ENCODE peak calls at places on chromosome 18, in five cellular contexts. Z is choroid plexus epithelial cell, G is tibial artery, B is MG63, I is coronary artery. A is an unnamed sample.

GRCh38 chr18:35352283-35352682 is 8.1 kb upstream of the ZNF24 start:
- DNase-seq in G (no peak), B (no peak), I (no peak), Z (no peak), A (no peak)

GRCh38 chr18:10930078-10930477 is 219.3 kb downstream of the PIEZO2 start:
- DNase-seq in B (no peak), G (no peak), I (no peak), Z (no peak), A (no peak)

GRCh38 chr18:30094556-30094955 is 948.0 kb downstream of the DSC3 start:
- DNase-seq in I (no peak), Z (peak; percentile 46), B (no peak), G (no peak), A (no peak)

GRCh38 chr18:35076556-35076955 is 35.3 kb downstream of the MAPRE2 start:
- DNase-seq in B (no peak), I (no peak), Z (peak; percentile 93), G (no peak), A (peak; percentile 91)

GRCh38 chr18:57807336-57808117 is 4.4 kb upstream of the ATP8B1 start:
- DNase-seq in B (no peak), I (no peak), G (no peak), Z (no peak), A (no peak)

GRCh38 chr18:23196119-23197004 is 61.1 kb downstream of the CABLES1 start:
- DNase-seq in I (no peak), Z (no peak), G (no peak), B (no peak), A (no peak)

GRCh38 chr18:50169149-50169548 is 25.8 kb downstream of the MYO5B start:
- DNase-seq in I (no peak), G (no peak), Z (no peak), B (no peak), A (no peak)

GRCh38 chr18:61738042-61738441 is 154.8 kb downstream of the RNF152 start:
- DNase-seq in B (no peak), G (peak; percentile 68), I (peak; percentile 87), Z (peak; percentile 78), A (no peak)

GRCh38 chr18:9017170-9017899 is 85.2 kb upstream of the NDUFV2 start:
- DNase-seq in Z (peak; percentile 88), G (peak; percentile 71), B (peak; percentile 96), I (peak; percentile 81), A (peak; percentile 92)

GRCh38 chr18:45628979-45629958 is 14.0 kb downstream of the SLC14A2 start:
- DNase-seq in B (peak; percentile 58), Z (peak; percentile 91), I (no peak), G (no peak), A (no peak)

GRCh38 chr18:50879302-50880107 is 587 bp downstream of the ME2 start:
- DNase-seq in Z (peak; percentile 70), G (peak; percentile 25), B (peak; percentile 42), I (no peak), A (no peak)

GRCh38 chr18:49884465-49884864 is 71.1 kb upstream of the ACAA2 start:
- DNase-seq in G (no peak), Z (no peak), B (no peak), I (no peak), A (no peak)

GRCh38 chr18:70074091-70074490 is 126.4 kb upstream of the CD226 start:
- DNase-seq in Z (peak; percentile 2), I (no peak), B (peak; percentile 51), G (no peak), A (no peak)

GRCh38 chr18:7028625-7029024 is 89.0 kb downstream of the LAMA1 start:
- DNase-seq in B (no peak), Z (no peak), I (no peak), G (no peak), A (no peak)

GRCh38 chr18:68623342-68623741 is 91.6 kb downstream of the TMX3 start:
- DNase-seq in Z (peak; percentile 91), G (peak; percentile 22), I (no peak), B (peak; percentile 26), A (no peak)

GRCh38 chr18:75363446-75364225 is 63.9 kb downstream of the SMIM21 start:
- DNase-seq in I (no peak), Z (no peak), B (no peak), G (no peak), A (no peak)

GRCh38 chr18:2223859-2224258 is 347.4 kb downstream of the METTL4 start:
- DNase-seq in Z (peak; percentile 76), B (no peak), I (no peak), G (no peak), A (no peak)

GRCh38 chr18:77300579-77300978 is 50.9 kb downstream of the GALR1 start:
- DNase-seq in B (no peak), Z (no peak), I (no peak), G (no peak), A (no peak)
- H3K4me3 ChIP-seq in B (no peak overlapping the region), Z (no peak overlapping the region), I (no peak overlapping the region), G (no peak overlapping the region), A (no peak overlapping the region)

DNA sequence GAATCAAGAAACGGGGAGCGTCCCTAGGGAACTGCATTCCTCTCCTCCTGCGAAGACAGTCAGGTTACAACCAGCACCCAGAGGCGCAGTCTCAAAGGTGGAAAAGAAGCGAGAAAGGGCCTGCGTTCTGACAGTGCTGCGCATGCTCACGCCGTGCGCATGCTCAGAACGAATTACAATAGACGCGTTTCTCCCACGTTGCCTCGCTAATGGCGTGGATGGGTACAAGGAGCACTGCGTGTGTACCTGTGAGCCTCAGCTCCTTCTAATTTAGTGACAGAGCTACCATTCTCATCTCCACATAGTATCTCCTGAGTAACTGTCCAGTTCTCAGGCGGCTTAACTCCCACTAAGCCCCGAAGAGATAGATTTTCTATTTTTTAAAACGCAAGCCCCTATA is 448.8 kb downstream of the TXNL1 start:
- DNase-seq in Z (no peak), I (no peak), B (no peak), G (no peak), A (no peak)
- H3K4me3 ChIP-seq in Z (no peak overlapping the region), I (no peak overlapping the region), B (no peak overlapping the region), G (no peak overlapping the region), A (no peak overlapping the region)

DNA sequence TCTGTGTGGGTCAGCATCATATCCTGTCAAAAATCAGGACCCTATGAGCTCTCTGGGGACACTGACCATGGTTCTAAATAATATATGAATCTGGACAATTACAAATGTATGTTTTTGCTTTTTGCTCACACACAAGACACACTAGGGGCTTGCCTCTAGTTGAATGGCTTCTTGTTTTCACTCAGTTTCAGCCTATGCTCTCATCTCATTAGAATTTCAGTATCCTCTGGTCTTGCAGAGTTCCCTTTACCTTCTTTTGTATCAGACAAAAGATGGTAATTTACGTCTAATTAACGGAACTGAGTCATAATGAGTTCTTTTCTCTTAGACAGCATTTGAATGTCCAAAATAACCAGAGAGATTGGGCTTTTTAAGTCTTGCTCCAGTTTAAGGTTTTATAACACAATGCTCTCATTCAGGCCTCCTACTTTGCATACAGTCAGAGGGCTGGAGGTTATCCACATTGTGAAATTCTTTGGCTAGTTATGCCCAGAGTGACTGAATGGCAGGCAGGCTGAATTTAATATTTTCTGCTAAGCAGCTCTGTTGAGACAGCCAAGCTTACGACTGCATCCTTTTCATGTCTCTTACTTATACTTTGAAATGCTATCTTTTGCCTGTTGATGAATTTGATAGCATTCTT is 90.3 kb downstream of the CDH2 start:
- DNase-seq in B (peak; percentile 10), Z (peak; percentile 42), I (no peak), G (no peak), A (peak; percentile 31)
- H3K4me3 ChIP-seq in B (no peak overlapping the region), Z (no peak overlapping the region), I (peak overlapping the region; percentile 41), G (no peak overlapping the region), A (no peak overlapping the region)

GRCh38 chr18:39318462-39318861 is 1752.9 kb upstream of the CELF4 start:
- DNase-seq in G (no peak), Z (no peak), I (no peak), B (no peak), A (no peak)
- H3K4me3 ChIP-seq in G (no peak overlapping the region), Z (no peak overlapping the region), I (no peak overlapping the region), B (no peak overlapping the region), A (no peak overlapping the region)

DNA sequence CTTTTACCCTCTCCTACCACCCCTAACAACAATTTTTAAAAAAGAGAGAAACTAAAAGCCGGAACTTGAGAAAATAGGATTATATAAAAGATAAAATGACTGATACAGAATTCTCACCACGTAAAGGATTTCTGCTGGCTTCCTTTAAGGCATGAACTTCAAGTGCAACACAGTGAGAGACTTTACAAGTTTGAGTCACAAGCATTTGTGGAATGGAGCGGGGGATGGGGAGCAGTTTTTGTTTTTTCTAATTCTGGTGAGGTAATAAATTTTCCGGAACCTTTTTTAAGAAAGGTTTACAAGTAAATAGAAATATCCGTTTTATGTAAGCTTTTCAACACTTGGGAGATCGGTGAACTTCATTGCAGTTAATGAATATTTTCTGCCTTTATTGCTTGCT is 1.8 kb upstream of the CDH2 start:
- DNase-seq in I (no peak), G (no peak), B (no peak), Z (peak; percentile 67), A (peak; percentile 48)
- H3K4me3 ChIP-seq in I (peak overlapping the region; percentile 93), G (peak overlapping the region; percentile 61), B (no peak overlapping the region), Z (peak overlapping the region; percentile 78), A (peak overlapping the region; percentile 93)

GRCh38 chr18:12702221-12703095 is at the start of the genes CEP76 and PSMG2:
- DNase-seq in B (peak; percentile 87), G (peak; percentile 88), I (peak; percentile 92), Z (peak; percentile 89), A (peak; percentile 98)

GRCh38 chr18:12701161-12701560 is 1.4 kb downstream of the CEP76 start:
- DNase-seq in B (no peak), I (no peak), G (no peak), Z (no peak), A (no peak)

GRCh38 chr18:12699747-12700146 is 2.8 kb downstream of the CEP76 start:
- DNase-seq in Z (no peak), G (no peak), I (no peak), B (no peak), A (no peak)

GRCh38 chr18:12703096-12703567 is 290 bp downstream of the PSMG2 start:
- DNase-seq in I (no peak), G (no peak), Z (no peak), B (no peak), A (no peak)

GRCh38 chr18:12703714-12704113 is 872 bp downstream of the PSMG2 start:
- DNase-seq in B (no peak), I (no peak), G (no peak), Z (peak; percentile 27), A (no peak)
- H3K4me3 ChIP-seq in B (peak overlapping the region; percentile 94), I (peak overlapping the region; percentile 99), G (peak overlapping the region; percentile 88), Z (peak overlapping the region; percentile 98), A (peak overlapping the region; percentile 82)

GRCh38 chr18:48790869-48791635 is 159.7 kb downstream of the SMAD7 start:
- DNase-seq in Z (no peak), B (no peak), I (peak; percentile 68), G (peak; percentile 15), A (no peak)
- H3K4me3 ChIP-seq in Z (no peak overlapping the region), B (no peak overlapping the region), I (no peak overlapping the region), G (no peak overlapping the region), A (no peak overlapping the region)

A was measured in SJSA1.